ENCODE peak calls at places on chromosomes 4 and X, in six cellular contexts. T is iris pigment epithelial cell; E is AML-193; H is AG04450; L is stimulated activated CD8-positive, alpha-beta memory T cell treated with anti-CD3 and anti-CD28 coated beads, Interleukin-7, amount 100 ng/mL, for 1 hour; C is CD8-positive, alpha-beta T cell. F is an unnamed sample.

GRCh38 chr4:29588615-29589014 is 1131.6 kb upstream of the PCDH7 start:
- DNase-seq in T (no peak), E (no peak), H (no peak), L (no peak), C (no peak), F (no peak)

GRCh38 chr4:174873931-174874330 is 44.2 kb upstream of the ADAM29 start:
- DNase-seq in T (peak; percentile 49), E (peak; percentile 28), H (no peak), L (no peak), C (no peak), F (peak; percentile 9)

GRCh38 chr4:102388636-102389035 is 43.4 kb upstream of the SLC39A8 start:
- DNase-seq in T (peak; percentile 1), E (no peak), H (no peak), L (no peak), C (no peak), F (no peak)

GRCh38 chr4:74319506-74319905 is 11.2 kb downstream of the EPGN start:
- DNase-seq in T (no peak), E (no peak), H (no peak), L (no peak), C (no peak), F (no peak)

GRCh38 chr4:6270691-6271121 is 1.1 kb downstream of the WFS1 start:
- DNase-seq in T (peak; percentile 28), E (no peak), H (no peak), L (no peak), C (no peak), F (no peak)

GRCh38 chr4:185589067-185589844 is 53.9 kb upstream of the PDLIM3 start:
- DNase-seq in T (peak; percentile 92), E (no peak), H (no peak), L (no peak), C (no peak), F (peak; percentile 50)

GRCh38 chrX:68261060-68261672 is 172.1 kb downstream of the OPHN1 start:
- DNase-seq in T (peak; percentile 27), E (no peak), H (no peak), L (no peak), C (no peak), F (peak; percentile 31)

GRCh38 chr4:59258002-59258401 is 1942.1 kb upstream of the ADGRL3 start:
- DNase-seq in T (no peak), E (no peak), H (no peak), L (no peak), C (no peak), F (no peak)

GRCh38 chr4:66376396-66376795 is 706.1 kb upstream of the EPHA5 start:
- DNase-seq in T (no peak), E (no peak), H (no peak), L (no peak), C (no peak), F (no peak)

GRCh38 chrX:133258481-133258880 is 40.3 kb upstream of the TFDP3 start:
- DNase-seq in T (peak; percentile 24), E (no peak), H (peak; percentile 1), L (no peak), C (no peak), F (no peak)

GRCh38 chrX:73830489-73831414 is 267.8 kb downstream of the CHIC1 start:
- DNase-seq in T (no peak), E (no peak), H (no peak), L (no peak), C (no peak), F (no peak)

GRCh38 chr4:23945521-23946017 is 55.7 kb upstream of the PPARGC1A start:
- DNase-seq in T (peak; percentile 51), E (peak; percentile 30), H (peak; percentile 32), L (no peak), C (no peak), F (peak; percentile 91)

GRCh38 chrX:103275947-103276567 is 493 bp downstream of the TCEAL5 start:
- DNase-seq in T (no peak), E (no peak), H (no peak), L (no peak), C (no peak), F (no peak)

GRCh38 chr4:85107553-85107952 is 141.1 kb upstream of the WDFY3 start:
- DNase-seq in T (no peak), E (no peak), H (no peak), L (no peak), C (no peak), F (peak; percentile 16)

GRCh38 chrX:31545726-31546125 is 473.9 kb upstream of the FTHL17 start:
- DNase-seq in T (peak; percentile 73), E (no peak), H (no peak), L (no peak), C (no peak), F (no peak)

GRCh38 chr4:100986360-100986868 is 360.9 kb downstream of the PPP3CA start:
- DNase-seq in T (peak; percentile 22), E (no peak), H (no peak), L (no peak), C (no peak), F (peak; percentile 67)

GRCh38 chr4:114146947-114147618 is 167.6 kb upstream of the ARSJ start:
- DNase-seq in T (no peak), E (peak; percentile 63), H (no peak), L (no peak), C (no peak), F (no peak)

F was measured in myocyte.